ENCODE peak calls at places on chromosomes 11 and 22, in eight cellular contexts. One of them, this sample, is unnamed.

GRCh38 chr11:64758330-64759079 is 1.3 kb downstream of the PYGM start:
- DNase-seq in ascending aorta: no peak
- DNase-seq in AML-193: no peak
- DNase-seq in AG09309: no peak
- DNase-seq in stromal cell of bone marrow: no peak
- DNase-seq in posterior cingulate gyrus: no peak
- DNase-seq in chondrocyte: peak
- DNase-seq in ELF-1: no peak
- DNase-seq in this sample: no peak

GRCh38 chr11:76550781-76551180 is 106.0 kb downstream of the EMSY start:
- DNase-seq in AG09309: no peak
- DNase-seq in stromal cell of bone marrow: no peak
- DNase-seq in AML-193: no peak
- DNase-seq in ascending aorta: no peak
- DNase-seq in chondrocyte: no peak
- DNase-seq in ELF-1: no peak
- DNase-seq in posterior cingulate gyrus: no peak
- DNase-seq in this sample: no peak

GRCh38 chr22:46638601-46639431 is 18.6 kb downstream of the GRAMD4 start:
- DNase-seq in stromal cell of bone marrow: no peak
- DNase-seq in ELF-1: no peak
- DNase-seq in posterior cingulate gyrus: no peak
- DNase-seq in chondrocyte: no peak
- DNase-seq in AG09309: no peak
- DNase-seq in ascending aorta: no peak
- DNase-seq in AML-193: no peak
- DNase-seq in this sample: no peak

GRCh38 chr11:113781682-113782081 is 2.1 kb downstream of the CLDN25 start:
- DNase-seq in AML-193: no peak
- DNase-seq in stromal cell of bone marrow: no peak
- DNase-seq in ascending aorta: no peak
- DNase-seq in chondrocyte: no peak
- DNase-seq in ELF-1: peak
- DNase-seq in posterior cingulate gyrus: no peak
- DNase-seq in AG09309: no peak
- DNase-seq in this sample: no peak

GRCh38 chr11:14443642-14444041 is 56.0 kb downstream of the COPB1 start:
- DNase-seq in stromal cell of bone marrow: no peak
- DNase-seq in ELF-1: no peak
- DNase-seq in AG09309: no peak
- DNase-seq in AML-193: no peak
- DNase-seq in chondrocyte: no peak
- DNase-seq in ascending aorta: no peak
- DNase-seq in posterior cingulate gyrus: no peak
- DNase-seq in this sample: no peak

GRCh38 chr22:19717691-19718254 is 3.5 kb downstream of the SEPTIN5 start:
- DNase-seq in AG09309: no peak
- DNase-seq in AML-193: peak
- DNase-seq in stromal cell of bone marrow: peak
- DNase-seq in chondrocyte: no peak
- DNase-seq in ascending aorta: no peak
- DNase-seq in posterior cingulate gyrus: peak
- DNase-seq in ELF-1: peak
- DNase-seq in this sample: peak

GRCh38 chr11:101686514-101686913 is 102.7 kb upstream of the TRPC6 start:
- DNase-seq in posterior cingulate gyrus: no peak
- DNase-seq in AG09309: peak
- DNase-seq in ascending aorta: no peak
- DNase-seq in ELF-1: no peak
- DNase-seq in chondrocyte: no peak
- DNase-seq in AML-193: no peak
- DNase-seq in stromal cell of bone marrow: peak
- DNase-seq in this sample: no peak

GRCh38 chr22:39178206-39179111 is 26.0 kb upstream of the CBX7 start:
- DNase-seq in AML-193: no peak
- DNase-seq in posterior cingulate gyrus: no peak
- DNase-seq in AG09309: no peak
- DNase-seq in chondrocyte: peak
- DNase-seq in stromal cell of bone marrow: no peak
- DNase-seq in ELF-1: no peak
- DNase-seq in ascending aorta: no peak
- DNase-seq in this sample: no peak

GRCh38 chr11:57313071-57313787 is 11.5 kb downstream of the TNKS1BP1 start:
- DNase-seq in stromal cell of bone marrow: no peak
- DNase-seq in ELF-1: no peak
- DNase-seq in AG09309: no peak
- DNase-seq in AML-193: no peak
- DNase-seq in ascending aorta: no peak
- DNase-seq in chondrocyte: peak
- DNase-seq in posterior cingulate gyrus: no peak
- DNase-seq in this sample: no peak

GRCh38 chr11:107857550-107858216 is 904 bp downstream of the SLC35F2 start:
- DNase-seq in AG09309: no peak
- DNase-seq in ascending aorta: no peak
- DNase-seq in stromal cell of bone marrow: no peak
- DNase-seq in ELF-1: peak
- DNase-seq in posterior cingulate gyrus: peak
- DNase-seq in AML-193: no peak
- DNase-seq in chondrocyte: no peak
- DNase-seq in this sample: no peak

GRCh38 chr11:6413791-6414231 is 5.1 kb downstream of the APBB1 start:
- DNase-seq in AG09309: no peak
- DNase-seq in stromal cell of bone marrow: no peak
- DNase-seq in ELF-1: no peak
- DNase-seq in posterior cingulate gyrus: peak
- DNase-seq in AML-193: no peak
- DNase-seq in ascending aorta: no peak
- DNase-seq in chondrocyte: no peak
- DNase-seq in this sample: no peak

GRCh38 chr11:121473064-121473777 is 20.5 kb upstream of the SORL1-AS1 start:
- DNase-seq in stromal cell of bone marrow: peak
- DNase-seq in ELF-1: no peak
- DNase-seq in chondrocyte: no peak
- DNase-seq in AML-193: no peak
- DNase-seq in AG09309: peak
- DNase-seq in posterior cingulate gyrus: peak
- DNase-seq in ascending aorta: no peak
- DNase-seq in this sample: no peak